ENCODE peak calls at places on chromosome 22, in eight cellular contexts. A is H1, S is A549, R is HCT116, O is IMR-90, J is GM12878, E is K562, P is SK-N-SH. H is an unnamed sample.

GRCh38 chr22:48737461-48738203 is 1090.0 kb downstream of the BRD1 start:
- DNase-seq in A (no peak), O (no peak), S (no peak), J (no peak), P (no peak), R (no peak), E (no peak), H (no peak)

GRCh38 chr22:29704528-29705285 is 15.1 kb upstream of the CABP7 start:
- DNase-seq in J (no peak), R (no peak), P (peak; percentile 89), S (no peak), A (no peak), O (peak; percentile 76), E (no peak), H (peak; percentile 83)

GRCh38 chr22:28750471-28750881 is 8.6 kb downstream of the HSCB start:
- DNase-seq in A (no peak), J (no peak), S (no peak), O (peak; percentile 93), P (no peak), E (no peak), R (no peak), H (no peak)

GRCh38 chr22:48821346-48822186 is 1006.1 kb downstream of the BRD1 start:
- DNase-seq in J (no peak), R (no peak), S (no peak), O (no peak), A (no peak), E (no peak), P (no peak), H (no peak)

GRCh38 chr22:41256254-41256897 is 15.6 kb upstream of the CHADL start:
- DNase-seq in P (no peak), O (peak; percentile 80), R (no peak), A (no peak), S (peak; percentile 59), E (no peak), J (no peak), H (no peak)

GRCh38 chr22:43300891-43301676 is 42.1 kb downstream of the SCUBE1 start:
- DNase-seq in J (no peak), S (no peak), A (no peak), O (no peak), E (no peak), P (no peak), R (no peak), H (no peak)

GRCh38 chr22:36797988-36798670 is 18.7 kb downstream of the PVALB start:
- DNase-seq in E (no peak), J (no peak), O (no peak), S (no peak), P (no peak), R (no peak), A (no peak), H (no peak)

GRCh38 chr22:29478326-29479276 is 1.4 kb upstream of the NEFH start:
- DNase-seq in J (no peak), A (peak; percentile 79), S (peak; percentile 28), P (peak; percentile 52), O (no peak), E (peak; percentile 67), R (no peak), H (no peak)

GRCh38 chr22:47919893-47920292 is 1157.4 kb downstream of the TBC1D22A start:
- DNase-seq in A (no peak), S (no peak), E (no peak), O (no peak), J (no peak), R (no peak), P (no peak), H (no peak)

GRCh38 chr22:43376765-43377485 is 33.8 kb upstream of the SCUBE1 start:
- DNase-seq in A (no peak), S (no peak), R (no peak), J (peak; percentile 56), O (no peak), P (no peak), E (no peak), H (no peak)

GRCh38 chr22:23183107-23183698 is 2.9 kb downstream of the BCR start:
- DNase-seq in O (peak; percentile 66), S (no peak), R (no peak), P (peak; percentile 80), J (no peak), A (peak; percentile 71), E (peak; percentile 97), H (peak; percentile 47)

GRCh38 chr22:49021097-49021925 is 806.4 kb downstream of the BRD1 start:
- DNase-seq in S (no peak), E (no peak), A (no peak), O (no peak), P (peak; percentile 13), J (no peak), R (no peak), H (no peak)

GRCh38 chr22:33975841-33976240 is 55.6 kb upstream of the LARGE1 start:
- DNase-seq in S (no peak), E (no peak), J (no peak), R (no peak), A (no peak), P (no peak), O (no peak), H (no peak)

GRCh38 chr22:38819387-38819940 is 24.4 kb downstream of the NPTXR start:
- DNase-seq in P (no peak), A (no peak), S (no peak), O (no peak), E (no peak), R (no peak), J (no peak), H (no peak)

GRCh38 chr22:25892678-25893077 is 150.7 kb downstream of the MYO18B start:
- DNase-seq in J (no peak), P (peak; percentile 22), E (no peak), A (no peak), O (no peak), S (no peak), R (no peak), H (no peak)

GRCh38 chr22:20102203-20102780 is 13.6 kb upstream of the RANBP1 start:
- DNase-seq in R (no peak), J (no peak), P (no peak), A (no peak), S (no peak), O (no peak), E (no peak), H (no peak)
- TF ChIP-seq RAD21 in R (no peak), J (no peak), P (no peak), A (no peak), S (no peak), O (no peak), E (no peak), H (no peak)

DNA sequence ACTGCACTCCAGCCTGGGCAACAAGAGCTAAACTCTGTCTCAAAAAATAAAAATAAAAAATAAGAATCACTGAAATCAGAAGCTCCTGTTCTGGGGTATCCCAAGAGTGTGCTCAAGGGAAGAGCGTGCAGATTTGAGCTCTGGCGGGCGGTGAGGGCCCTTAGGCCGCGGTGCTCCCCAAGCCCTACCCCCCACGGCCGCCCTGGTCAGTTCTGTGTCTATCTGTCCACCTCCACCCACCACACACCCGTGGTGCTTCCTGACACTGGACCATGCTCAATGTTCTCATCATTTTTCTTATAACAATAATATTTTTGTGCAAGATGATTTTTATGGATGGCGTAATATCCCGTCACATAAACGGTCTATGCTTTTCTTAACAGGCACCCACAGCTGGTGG is 71.1 kb downstream of the RTL6 start:
- DNase-seq in A (no peak), S (no peak), O (no peak), P (no peak), E (no peak), J (no peak), R (no peak), H (no peak)
- TF ChIP-seq RAD21 in A (no peak), S (no peak), O (no peak), P (no peak), E (no peak), J (no peak), R (no peak), H (no peak)

GRCh38 chr22:20133930-20134549 is 2.4 kb downstream of the ZDHHC8 start:
- DNase-seq in A (no peak), R (no peak), E (no peak), O (no peak), J (no peak), S (no peak), P (no peak), H (no peak)

GRCh38 chr22:20130739-20131592 is 638 bp upstream of the ZDHHC8 start:
- DNase-seq in O (peak; percentile 61), P (peak; percentile 94), E (peak; percentile 95), R (peak; percentile 24), A (peak; percentile 82), J (no peak), S (no peak), H (peak; percentile 28)

GRCh38 chr22:20131856-20132685 is 467 bp downstream of the ZDHHC8 start:
- DNase-seq in R (no peak), O (no peak), S (no peak), J (no peak), P (peak; percentile 85), E (peak; percentile 59), A (no peak), H (no peak)

GRCh38 chr22:20131593-20131855 is at the start of gene ZDHHC8:
- DNase-seq in S (no peak), R (no peak), P (no peak), E (peak; percentile 74), A (no peak), O (no peak), J (no peak), H (no peak)

DNA sequence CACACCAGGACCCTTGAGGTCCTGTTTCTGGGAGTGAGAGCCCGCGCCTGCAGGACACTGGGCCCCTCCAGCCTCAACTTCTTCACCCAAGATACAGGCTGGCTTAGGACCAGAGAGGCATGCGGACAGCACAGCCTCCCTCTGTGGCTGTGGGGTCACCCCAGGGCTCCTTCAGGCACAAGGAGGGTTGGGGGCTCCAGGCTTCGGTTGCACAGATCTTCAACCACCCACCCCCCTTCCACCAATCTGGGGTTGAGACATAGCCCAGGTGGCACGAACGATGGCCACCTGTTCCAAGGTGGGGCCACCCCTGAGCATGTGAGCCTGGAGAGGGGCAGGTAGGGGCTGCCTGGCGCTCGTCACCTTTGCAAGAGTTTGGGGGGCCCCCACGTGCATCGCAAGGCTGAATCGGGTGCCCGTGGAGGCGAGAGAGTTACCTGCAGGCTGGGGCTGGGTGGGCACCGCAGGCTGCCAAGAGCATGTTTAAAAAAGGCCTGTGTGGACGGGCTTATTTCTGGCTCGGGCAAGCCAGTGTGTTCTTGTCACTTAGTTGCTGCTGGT is 1.2 kb downstream of the ZDHHC8 start:
- DNase-seq in A (no peak), E (no peak), J (no peak), S (no peak), P (no peak), O (no peak), R (no peak), H (no peak)
- TF ChIP-seq RAD21 in A (no peak), E (no peak), J (no peak), S (no peak), P (no peak), O (no peak), R (no peak), H (no peak)

DNA sequence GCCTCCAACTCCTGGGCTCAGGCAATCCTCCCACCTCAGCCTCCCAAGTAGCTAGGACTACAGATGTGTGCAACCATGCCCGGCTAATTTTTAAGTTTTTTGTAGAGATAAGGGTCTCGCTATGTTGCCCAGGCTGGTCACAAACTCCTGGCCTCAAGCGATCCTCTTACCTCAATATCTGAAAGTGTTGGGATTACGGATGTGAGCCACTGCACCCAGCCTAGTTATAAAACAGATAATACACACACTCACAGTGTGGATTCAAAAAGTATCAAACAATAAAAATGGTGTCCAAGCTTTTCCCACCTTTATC is 377 bp upstream of the CCDC188 start:
- DNase-seq in S (no peak), E (no peak), P (no peak), J (no peak), A (no peak), R (no peak), O (no peak), H (no peak)
- TF ChIP-seq RAD21 in S (no peak), E (no peak), P (no peak), J (no peak), A (no peak), R (no peak), O (no peak), H (no peak)